ENCODE peak calls at places on chromosomes 5 and 9, in ten cellular contexts. R is choroid plexus epithelial cell; S is foreskin fibroblast; Y is colonic mucosa; J is GM06990; L is fibroblast of lung; M is pancreas; V is CD8-positive, alpha-beta T cell; N is IMR-90; H is epithelial cell of esophagus. E is an unnamed sample.

GRCh38 chr5:169001392-169001791 is 299.5 kb downstream of the SLIT3 start:
- DNase-seq in R (no peak), S (no peak), Y (no peak), J (no peak), L (no peak), M (no peak), V (no peak), N (no peak), H (no peak), E (no peak)

GRCh38 chr5:172104021-172104420 is 84.0 kb downstream of the STK10 start:
- DNase-seq in R (no peak), S (no peak), Y (no peak), J (no peak), L (no peak), M (no peak), V (no peak), N (no peak), H (no peak), E (no peak)

GRCh38 chr9:34334337-34334824 is 5.0 kb downstream of the NUDT2 start:
- DNase-seq in R (no peak), S (no peak), Y (no peak), J (no peak), L (no peak), M (no peak), V (no peak), N (peak), H (no peak), E (no peak)

GRCh38 chr5:180313677-180314076 is 21.8 kb upstream of the MAPK9 start:
- DNase-seq in R (no peak), S (peak), Y (peak), J (peak), L (peak), M (peak), V (no peak), N (no peak), H (no peak), E (no peak)

GRCh38 chr5:64690417-64691151 is at the start of gene SHISAL2B:
- DNase-seq in R (peak), S (peak), Y (no peak), J (peak), L (peak), M (no peak), V (no peak), N (no peak), H (peak), E (peak)

GRCh38 chr5:142215915-142216681 is 107.5 kb downstream of the NDFIP1 start:
- DNase-seq in R (peak), S (peak), Y (peak), J (no peak), L (peak), M (peak), V (no peak), N (peak), H (peak), E (peak)

GRCh38 chr5:146079695-146080361 is 25.5 kb downstream of the PLAC8L1 start:
- DNase-seq in R (peak), S (peak), Y (no peak), J (no peak), L (peak), M (no peak), V (no peak), N (peak), H (peak), E (peak)

GRCh38 chr5:73295447-73295846 is 122.5 kb downstream of the TMEM174 start:
- DNase-seq in R (no peak), S (no peak), Y (no peak), J (no peak), L (no peak), M (no peak), V (no peak), N (no peak), H (peak), E (no peak)

GRCh38 chr5:89535421-89535820 is 652.4 kb upstream of the MEF2C start:
- DNase-seq in R (no peak), S (peak), Y (no peak), J (no peak), L (no peak), M (no peak), V (no peak), N (peak), H (peak), E (peak)

GRCh38 chr9:70610287-70610644 is 195.8 kb upstream of the KLF9 start:
- DNase-seq in R (no peak), S (no peak), Y (no peak), J (no peak), L (no peak), M (no peak), V (no peak), N (no peak), H (no peak), E (no peak)

GRCh38 chr5:37703841-37704241 is 136.0 kb downstream of the GDNF start:
- DNase-seq in R (no peak), S (peak), Y (no peak), J (no peak), L (peak), M (no peak), V (no peak), N (peak), H (peak), E (no peak)

DNA sequence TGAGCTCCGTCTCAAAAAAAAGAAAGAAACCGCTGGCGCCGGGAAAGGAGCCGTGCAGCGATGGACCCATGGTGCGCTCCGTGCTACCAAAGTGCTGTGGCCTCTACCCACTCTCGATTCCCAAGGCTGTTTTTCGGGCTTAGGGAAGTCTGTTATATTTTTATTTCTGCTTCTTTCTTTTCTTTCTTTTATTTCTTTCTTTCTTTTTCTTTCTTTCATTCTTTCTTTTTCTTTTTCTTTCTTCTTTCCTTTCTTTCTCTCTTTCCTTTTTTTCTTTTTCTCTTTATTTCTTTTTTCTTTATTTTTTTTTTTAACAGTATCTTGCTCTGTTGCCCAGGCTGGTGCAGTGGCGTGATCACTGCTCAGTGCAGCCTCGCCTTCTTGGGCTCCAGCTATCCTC is 87.5 kb downstream of the ANXA2R start:
- DNase-seq in R (no peak), S (no peak), Y (no peak), J (no peak), L (no peak), M (no peak), V (no peak), N (no peak), H (no peak), E (no peak)
- H3K4me3 ChIP-seq in R (peak), S (peak), Y (peak), J (peak), L (peak), M (no peak), V (peak), N (peak), H (peak), E (peak)

GRCh38 chr5:113512341-113512740 is 1.2 kb upstream of the YTHDC2 start:
- DNase-seq in R (no peak), S (no peak), Y (no peak), J (no peak), L (no peak), M (no peak), V (no peak), N (no peak), H (peak), E (no peak)

GRCh38 chr5:113508756-113509155 is 4.7 kb upstream of the YTHDC2 start:
- DNase-seq in R (no peak), S (peak), Y (no peak), J (no peak), L (no peak), M (no peak), V (no peak), N (no peak), H (no peak), E (no peak)

GRCh38 chr5:113513384-113514262 is at the start of gene YTHDC2:
- DNase-seq in R (peak), S (peak), Y (peak), J (peak), L (peak), M (peak), V (peak), N (peak), H (peak), E (peak)

GRCh38 chr5:113514263-113514590 is 733 bp downstream of the YTHDC2 start:
- DNase-seq in R (no peak), S (peak), Y (no peak), J (no peak), L (no peak), M (peak), V (no peak), N (no peak), H (no peak), E (no peak)

GRCh38 chr5:113510836-113511451 is 2.5 kb upstream of the YTHDC2 start:
- DNase-seq in R (peak), S (peak), Y (no peak), J (no peak), L (peak), M (no peak), V (no peak), N (peak), H (peak), E (peak)
- TF ChIP-seq CTCF in R (peak), S (peak), Y (peak), J (peak), L (peak), M (peak), V (no peak), N (peak), H (peak), E (peak)

DNA sequence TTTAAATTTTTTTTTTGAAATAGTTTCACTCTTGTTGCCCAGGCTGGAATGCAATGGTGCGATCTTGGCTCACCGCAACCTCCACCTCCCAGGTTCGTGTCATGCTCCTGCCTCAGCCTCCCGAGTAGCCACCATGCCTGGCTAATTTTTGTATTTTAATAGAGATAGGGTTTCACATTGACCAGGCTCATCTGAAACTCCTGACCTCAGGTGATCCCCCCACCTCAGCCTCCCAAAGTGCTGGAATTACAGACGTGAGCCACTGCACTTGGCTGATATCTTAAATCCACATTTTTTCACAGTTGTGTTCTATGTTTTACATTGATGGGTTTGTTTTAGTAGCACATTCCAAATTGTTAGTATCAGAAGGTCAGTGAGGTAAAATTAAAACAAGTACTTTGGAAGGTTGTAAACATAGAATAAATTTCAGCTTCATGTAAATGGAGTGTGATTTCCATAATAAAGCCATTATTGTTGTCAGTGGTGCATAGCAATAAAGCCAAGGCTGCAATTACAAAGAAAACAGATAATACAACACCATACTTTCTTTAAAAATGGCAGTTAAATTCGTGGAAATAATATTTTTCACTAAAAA is 287.2 kb downstream of the ARRDC3 start:
- DNase-seq in R (no peak), S (no peak), Y (no peak), J (no peak), L (no peak), M (no peak), V (no peak), N (no peak), H (no peak), E (no peak)
- H3K4me3 ChIP-seq in R (no peak), S (no peak), Y (no peak), J (no peak), L (no peak), M (no peak), V (no peak), N (no peak), H (no peak), E (no peak)

GRCh38 chr5:30808996-30809395 is 384.5 kb upstream of the CDH6 start:
- DNase-seq in R (peak), S (no peak), Y (no peak), J (no peak), L (no peak), M (no peak), V (no peak), N (peak), H (peak), E (peak)

GRCh38 chr5:30802961-30803705 is 390.4 kb upstream of the CDH6 start:
- DNase-seq in R (peak), S (no peak), Y (no peak), J (no peak), L (no peak), M (no peak), V (no peak), N (peak), H (no peak), E (peak)

GRCh38 chr5:30809907-30810306 is 383.6 kb upstream of the CDH6 start:
- DNase-seq in R (no peak), S (no peak), Y (no peak), J (no peak), L (no peak), M (no peak), V (no peak), N (no peak), H (no peak), E (no peak)

GRCh38 chr5:30804739-30805313 is 388.7 kb upstream of the CDH6 start:
- DNase-seq in R (peak), S (no peak), Y (no peak), J (no peak), L (no peak), M (no peak), V (no peak), N (peak), H (no peak), E (peak)
- TF ChIP-seq CTCF in R (peak), S (no peak), Y (no peak), J (no peak), L (peak), M (no peak), V (no peak), N (peak), H (no peak), E (peak)